ENCODE peak calls at places on chromosomes 6 and 20, in nine cellular contexts. A, J, Z, V, X, Y, R, W and G are unnamed samples.

GRCh38 chr20:58515240-58516212 is at the start of gene APCDD1L:
- DNase-seq in W (no peak), X (no peak), Z (no peak), V (no peak), J (peak; percentile 60), A (no peak), Y (no peak), R (no peak), G (no peak)

GRCh38 chr6:163585932-163586437 is 171.5 kb downstream of the QKI start:
- DNase-seq in A (peak; percentile 66), R (no peak), J (peak; percentile 77), Z (peak; percentile 50), Y (no peak), X (no peak), V (no peak), W (no peak), G (peak; percentile 88)

GRCh38 chr6:27810768-27811298 is 101.4 kb downstream of the OR2B2 start:
- DNase-seq in A (no peak), R (no peak), Z (no peak), X (no peak), V (no peak), Y (no peak), J (no peak), W (no peak), G (no peak)

GRCh38 chr20:63233061-63233344 is 2.7 kb upstream of the BIRC7 start:
- DNase-seq in Y (no peak), J (no peak), R (no peak), X (no peak), V (no peak), Z (no peak), A (no peak), W (no peak), G (no peak)

GRCh38 chr6:31908791-31909190 is 6.9 kb upstream of the ZBTB12 start:
- DNase-seq in V (no peak), X (no peak), J (no peak), R (no peak), W (no peak), Y (no peak), A (no peak), Z (no peak), G (no peak)

GRCh38 chr6:148529010-148529409 is 186.4 kb downstream of the SASH1 start:
- DNase-seq in J (no peak), V (no peak), A (no peak), Y (no peak), R (no peak), Z (no peak), X (no peak), W (no peak), G (no peak)

GRCh38 chr6:22133352-22133751 is 163.5 kb downstream of the PRL start:
- DNase-seq in A (no peak), Y (no peak), V (peak; percentile 33), J (no peak), R (peak; percentile 34), Z (no peak), W (no peak), X (no peak), G (no peak)

GRCh38 chr6:45822269-45822812 is 193.3 kb downstream of the CLIC5 start:
- DNase-seq in Z (no peak), W (no peak), X (no peak), R (no peak), A (no peak), J (no peak), Y (no peak), V (no peak), G (no peak)

GRCh38 chr20:57586370-57586793 is 25.5 kb downstream of the PCK1 start:
- DNase-seq in Y (no peak), W (no peak), A (no peak), X (no peak), V (no peak), J (no peak), Z (no peak), R (no peak), G (no peak)

GRCh38 chr6:148972481-148972880 is 225.7 kb downstream of the UST start:
- DNase-seq in V (peak; percentile 22), X (peak; percentile 30), Y (no peak), A (peak; percentile 55), R (peak; percentile 93), Z (no peak), W (peak; percentile 27), J (no peak), G (no peak)

GRCh38 chr6:43020847-43021246 is 576 bp upstream of the RRP36 start:
- DNase-seq in Y (no peak), R (no peak), V (no peak), Z (no peak), A (no peak), X (no peak), J (no peak), W (no peak), G (no peak)

GRCh38 chr20:47957135-47957534 is 171.9 kb upstream of the SULF2 start:
- DNase-seq in Z (no peak), A (no peak), W (no peak), X (no peak), Y (no peak), R (no peak), V (no peak), J (no peak), G (no peak)

GRCh38 chr6:14887986-14888574 is 357.8 kb upstream of the JARID2 start:
- DNase-seq in Y (no peak), V (no peak), A (no peak), J (no peak), R (no peak), X (no peak), W (no peak), Z (no peak), G (no peak)

GRCh38 chr6:111993342-111993741 is 60.6 kb upstream of the CCN6 start:
- DNase-seq in Z (no peak), Y (no peak), J (no peak), X (no peak), V (no peak), R (peak; percentile 91), A (no peak), W (no peak), G (no peak)

GRCh38 chr6:139841794-139842215 is 467.4 kb upstream of the CITED2 start:
- DNase-seq in V (no peak), Y (no peak), Z (no peak), X (no peak), J (no peak), R (no peak), W (no peak), A (no peak), G (no peak)